ENCODE peak calls at places on chromosome 6, in seven cellular contexts. One of them, this sample, is unnamed.

GRCh38 chr6:136037246-136037884 is 185.9 kb downstream of the PDE7B start:
- DNase-seq in H9: no peak
- DNase-seq in H1: no peak
- DNase-seq in neuronal stem cell: no peak
- DNase-seq in IMR-90: peak; percentile 42
- DNase-seq in mesendoderm: no peak
- DNase-seq in mesenchymal stem cell: no peak
- DNase-seq in this sample: no peak

GRCh38 chr6:87756858-87757257 is 54.8 kb upstream of the AKIRIN2 start:
- DNase-seq in H9: no peak
- DNase-seq in H1: no peak
- DNase-seq in neuronal stem cell: no peak
- DNase-seq in IMR-90: peak; percentile 83
- DNase-seq in mesendoderm: peak; percentile 19
- DNase-seq in mesenchymal stem cell: peak; percentile 46
- DNase-seq in this sample: peak; percentile 46

GRCh38 chr6:125188594-125189203 is 35.1 kb downstream of the TPD52L1 start:
- DNase-seq in H9: no peak
- DNase-seq in H1: no peak
- DNase-seq in neuronal stem cell: no peak
- DNase-seq in IMR-90: no peak
- DNase-seq in mesendoderm: no peak
- DNase-seq in mesenchymal stem cell: no peak
- DNase-seq in this sample: no peak

GRCh38 chr6:80769101-80769500 is 662.6 kb downstream of the BCKDHB start:
- DNase-seq in H9: no peak
- DNase-seq in H1: no peak
- DNase-seq in neuronal stem cell: no peak
- DNase-seq in IMR-90: peak; percentile 90
- DNase-seq in mesendoderm: no peak
- DNase-seq in mesenchymal stem cell: peak; percentile 77
- DNase-seq in this sample: no peak

GRCh38 chr6:165883851-165884640 is 221.0 kb upstream of the PDE10A start:
- DNase-seq in H9: no peak
- DNase-seq in H1: no peak
- DNase-seq in neuronal stem cell: no peak
- DNase-seq in IMR-90: peak; percentile 59
- DNase-seq in mesendoderm: peak; percentile 10
- DNase-seq in mesenchymal stem cell: peak; percentile 73
- DNase-seq in this sample: peak; percentile 35

GRCh38 chr6:29967379-29968010 is 25.2 kb downstream of the HLA-A start:
- DNase-seq in H9: no peak
- DNase-seq in H1: no peak
- DNase-seq in neuronal stem cell: no peak
- DNase-seq in IMR-90: no peak
- DNase-seq in mesendoderm: peak; percentile 29
- DNase-seq in mesenchymal stem cell: peak; percentile 21
- DNase-seq in this sample: no peak

GRCh38 chr6:74100719-74101287 is 404.8 kb downstream of the CD109 start:
- DNase-seq in H9: no peak
- DNase-seq in H1: no peak
- DNase-seq in neuronal stem cell: no peak
- DNase-seq in IMR-90: peak; percentile 36
- DNase-seq in mesendoderm: no peak
- DNase-seq in mesenchymal stem cell: no peak
- DNase-seq in this sample: no peak

GRCh38 chr6:157392927-157393666 is 12.1 kb downstream of the ZDHHC14 start:
- DNase-seq in H9: no peak
- DNase-seq in H1: no peak
- DNase-seq in neuronal stem cell: no peak
- DNase-seq in IMR-90: no peak
- DNase-seq in mesendoderm: peak; percentile 67
- DNase-seq in mesenchymal stem cell: no peak
- DNase-seq in this sample: peak; percentile 15

GRCh38 chr6:72212686-72213085 is 326.3 kb downstream of the RIMS1 start:
- DNase-seq in H9: no peak
- DNase-seq in H1: no peak
- DNase-seq in neuronal stem cell: no peak
- DNase-seq in IMR-90: no peak
- DNase-seq in mesendoderm: no peak
- DNase-seq in mesenchymal stem cell: no peak
- DNase-seq in this sample: no peak

GRCh38 chr6:130143709-130144108 is 79.0 kb downstream of the SAMD3 start:
- DNase-seq in H9: no peak
- DNase-seq in H1: no peak
- DNase-seq in neuronal stem cell: no peak
- DNase-seq in IMR-90: peak; percentile 48
- DNase-seq in mesendoderm: no peak
- DNase-seq in mesenchymal stem cell: peak; percentile 22
- DNase-seq in this sample: no peak

GRCh38 chr6:161261797-161262196 is 12.1 kb downstream of the AGPAT4 start:
- DNase-seq in H9: no peak
- DNase-seq in H1: no peak
- DNase-seq in neuronal stem cell: no peak
- DNase-seq in IMR-90: no peak
- DNase-seq in mesendoderm: no peak
- DNase-seq in mesenchymal stem cell: no peak
- DNase-seq in this sample: no peak

GRCh38 chr6:169843110-169843509 is 91.7 kb downstream of the ERMARD start:
- DNase-seq in H9: peak; percentile 15
- DNase-seq in H1: no peak
- DNase-seq in neuronal stem cell: no peak
- DNase-seq in IMR-90: no peak
- DNase-seq in mesendoderm: no peak
- DNase-seq in mesenchymal stem cell: no peak
- DNase-seq in this sample: no peak

GRCh38 chr6:624979-625378 is 31.9 kb downstream of the HUS1B start:
- DNase-seq in H9: no peak
- DNase-seq in H1: no peak
- DNase-seq in neuronal stem cell: no peak
- DNase-seq in IMR-90: peak; percentile 51
- DNase-seq in mesendoderm: peak; percentile 56
- DNase-seq in mesenchymal stem cell: peak; percentile 68
- DNase-seq in this sample: no peak

GRCh38 chr6:100176951-100177710 is 183.1 kb upstream of the MCHR2 start:
- DNase-seq in H9: no peak
- DNase-seq in H1: no peak
- DNase-seq in neuronal stem cell: no peak
- DNase-seq in IMR-90: no peak
- DNase-seq in mesendoderm: no peak
- DNase-seq in mesenchymal stem cell: no peak
- DNase-seq in this sample: no peak

GRCh38 chr6:2805031-2805430 is 36.6 kb downstream of the SERPINB1 start:
- DNase-seq in H9: no peak
- DNase-seq in H1: no peak
- DNase-seq in neuronal stem cell: no peak
- DNase-seq in IMR-90: no peak
- DNase-seq in mesendoderm: no peak
- DNase-seq in mesenchymal stem cell: no peak
- DNase-seq in this sample: no peak

DNA sequence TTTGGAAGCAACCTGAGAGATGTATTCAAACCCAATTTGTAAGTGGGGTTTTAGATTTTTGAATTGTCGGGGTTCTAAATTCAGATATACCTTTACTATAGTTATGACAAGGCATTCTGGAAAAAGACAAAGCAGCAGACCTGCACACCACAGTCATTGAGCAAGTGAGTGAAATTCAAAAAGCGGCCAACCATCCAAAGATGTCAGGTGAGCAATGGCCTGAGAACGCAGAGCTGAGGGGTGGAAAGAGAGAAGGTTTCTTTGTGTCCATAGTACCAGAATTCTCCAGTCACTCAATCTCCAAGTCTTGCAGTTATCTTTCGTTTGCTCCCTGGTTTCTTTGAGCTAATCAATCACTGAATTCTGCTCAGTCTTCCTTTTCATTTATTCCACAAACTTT is 1.8 kb upstream of the FRK start:
- DNase-seq in H9: no peak
- DNase-seq in H1: no peak
- DNase-seq in neuronal stem cell: no peak
- DNase-seq in IMR-90: no peak
- DNase-seq in mesendoderm: no peak
- DNase-seq in mesenchymal stem cell: no peak
- DNase-seq in this sample: no peak
- H2BK5ac ChIP-seq in H9: no peak overlapping the region
- H2BK5ac ChIP-seq in H1: no peak overlapping the region
- H2BK5ac ChIP-seq in neuronal stem cell: no peak overlapping the region
- H2BK5ac ChIP-seq in IMR-90: no peak overlapping the region
- H2BK5ac ChIP-seq in mesendoderm: no peak overlapping the region
- H2BK5ac ChIP-seq in mesenchymal stem cell: no peak overlapping the region
- H2BK5ac ChIP-seq in this sample: no peak overlapping the region

GRCh38 chr6:42433409-42433808 is 18.3 kb downstream of the TRERF1 start:
- DNase-seq in H9: no peak
- DNase-seq in H1: no peak
- DNase-seq in neuronal stem cell: no peak
- DNase-seq in IMR-90: no peak
- DNase-seq in mesendoderm: no peak
- DNase-seq in mesenchymal stem cell: no peak
- DNase-seq in this sample: no peak
- H4K8ac ChIP-seq in H9: no peak overlapping the region
- H4K8ac ChIP-seq in H1: no peak overlapping the region
- H4K8ac ChIP-seq in neuronal stem cell: no peak overlapping the region
- H4K8ac ChIP-seq in IMR-90: no peak overlapping the region
- H4K8ac ChIP-seq in mesendoderm: no peak overlapping the region
- H4K8ac ChIP-seq in mesenchymal stem cell: no peak overlapping the region
- H4K8ac ChIP-seq in this sample: no peak overlapping the region

GRCh38 chr6:139588734-139589418 is 214.4 kb upstream of the CITED2 start:
- DNase-seq in H9: no peak
- DNase-seq in H1: no peak
- DNase-seq in neuronal stem cell: no peak
- DNase-seq in IMR-90: peak; percentile 94
- DNase-seq in mesendoderm: no peak
- DNase-seq in mesenchymal stem cell: peak; percentile 92
- DNase-seq in this sample: no peak
- H3K4ac ChIP-seq in H9: no peak overlapping the region
- H3K4ac ChIP-seq in H1: no peak overlapping the region
- H3K4ac ChIP-seq in neuronal stem cell: no peak overlapping the region
- H3K4ac ChIP-seq in IMR-90: peak overlapping the region; percentile 83
- H3K4ac ChIP-seq in mesendoderm: no peak overlapping the region
- H3K4ac ChIP-seq in mesenchymal stem cell: no peak overlapping the region
- H3K4ac ChIP-seq in this sample: no peak overlapping the region

DNA sequence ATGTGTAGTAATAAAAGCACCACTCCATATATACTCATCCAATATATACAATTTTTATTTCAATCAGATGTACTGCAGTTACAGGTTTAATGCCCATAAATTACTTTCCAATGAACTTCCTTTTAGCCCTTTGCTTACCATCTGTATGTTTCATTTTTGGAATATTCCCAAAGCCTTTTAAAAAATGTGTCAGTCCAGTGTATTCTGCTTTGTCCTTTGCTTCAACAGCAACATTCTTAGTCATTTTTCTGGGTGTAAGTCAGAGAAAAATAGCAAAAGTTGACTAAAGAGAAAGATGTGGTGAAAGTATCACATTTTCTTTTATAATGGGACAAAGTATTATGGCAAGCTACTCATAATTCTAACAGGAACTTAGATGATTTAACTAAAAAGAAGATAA is 15.2 kb downstream of the DSE start:
- DNase-seq in H9: no peak
- DNase-seq in H1: no peak
- DNase-seq in neuronal stem cell: no peak
- DNase-seq in IMR-90: peak; percentile 33
- DNase-seq in mesendoderm: no peak
- DNase-seq in mesenchymal stem cell: peak; percentile 26
- DNase-seq in this sample: no peak
- H2BK5ac ChIP-seq in H9: no peak overlapping the region
- H2BK5ac ChIP-seq in H1: no peak overlapping the region
- H2BK5ac ChIP-seq in neuronal stem cell: no peak overlapping the region
- H2BK5ac ChIP-seq in IMR-90: peak overlapping the region; percentile 74
- H2BK5ac ChIP-seq in mesendoderm: no peak overlapping the region
- H2BK5ac ChIP-seq in mesenchymal stem cell: no peak overlapping the region
- H2BK5ac ChIP-seq in this sample: no peak overlapping the region

GRCh38 chr6:138722425-138723371 is 50.9 kb upstream of the CCDC28A start:
- DNase-seq in H9: no peak
- DNase-seq in H1: no peak
- DNase-seq in neuronal stem cell: no peak
- DNase-seq in IMR-90: peak; percentile 49
- DNase-seq in mesendoderm: peak; percentile 37
- DNase-seq in mesenchymal stem cell: peak; percentile 91
- DNase-seq in this sample: peak; percentile 1

GRCh38 chr6:138719744-138720143 is 53.8 kb upstream of the CCDC28A start:
- DNase-seq in H9: no peak
- DNase-seq in H1: no peak
- DNase-seq in neuronal stem cell: no peak
- DNase-seq in IMR-90: no peak
- DNase-seq in mesendoderm: no peak
- DNase-seq in mesenchymal stem cell: no peak
- DNase-seq in this sample: no peak

GRCh38 chr6:138716017-138716416 is 57.6 kb upstream of the CCDC28A start:
- DNase-seq in H9: no peak
- DNase-seq in H1: no peak
- DNase-seq in neuronal stem cell: no peak
- DNase-seq in IMR-90: no peak
- DNase-seq in mesendoderm: no peak
- DNase-seq in mesenchymal stem cell: no peak
- DNase-seq in this sample: no peak

GRCh38 chr6:138716971-138717370 is 56.6 kb upstream of the CCDC28A start:
- DNase-seq in H9: no peak
- DNase-seq in H1: no peak
- DNase-seq in neuronal stem cell: no peak
- DNase-seq in IMR-90: no peak
- DNase-seq in mesendoderm: no peak
- DNase-seq in mesenchymal stem cell: no peak
- DNase-seq in this sample: peak; percentile 52

GRCh38 chr6:138719011-138719635 is 54.4 kb upstream of the CCDC28A start:
- DNase-seq in H9: no peak
- DNase-seq in H1: no peak
- DNase-seq in neuronal stem cell: no peak
- DNase-seq in IMR-90: peak; percentile 20
- DNase-seq in mesendoderm: no peak
- DNase-seq in mesenchymal stem cell: peak; percentile 73
- DNase-seq in this sample: no peak
- H4K8ac ChIP-seq in H9: no peak overlapping the region
- H4K8ac ChIP-seq in H1: no peak overlapping the region
- H4K8ac ChIP-seq in neuronal stem cell: no peak overlapping the region
- H4K8ac ChIP-seq in IMR-90: no peak overlapping the region
- H4K8ac ChIP-seq in mesendoderm: no peak overlapping the region
- H4K8ac ChIP-seq in mesenchymal stem cell: no peak overlapping the region
- H4K8ac ChIP-seq in this sample: peak overlapping the region; percentile 54

GRCh38 chr6:32074996-32075532 is 34.1 kb downstream of the TNXB start:
- DNase-seq in H9: no peak
- DNase-seq in H1: no peak
- DNase-seq in neuronal stem cell: no peak
- DNase-seq in IMR-90: peak; percentile 34
- DNase-seq in mesendoderm: no peak
- DNase-seq in mesenchymal stem cell: peak; percentile 45
- DNase-seq in this sample: no peak
- H3K4ac ChIP-seq in H9: no peak overlapping the region
- H3K4ac ChIP-seq in H1: no peak overlapping the region
- H3K4ac ChIP-seq in neuronal stem cell: no peak overlapping the region
- H3K4ac ChIP-seq in IMR-90: no peak overlapping the region
- H3K4ac ChIP-seq in mesendoderm: no peak overlapping the region
- H3K4ac ChIP-seq in mesenchymal stem cell: no peak overlapping the region
- H3K4ac ChIP-seq in this sample: no peak overlapping the region

GRCh38 chr6:105642708-105643107 is 239.8 kb upstream of the PREP start:
- DNase-seq in H9: no peak
- DNase-seq in H1: no peak
- DNase-seq in neuronal stem cell: no peak
- DNase-seq in IMR-90: peak; percentile 33
- DNase-seq in mesendoderm: no peak
- DNase-seq in mesenchymal stem cell: peak; percentile 17
- DNase-seq in this sample: no peak
- H2BK5ac ChIP-seq in H9: no peak overlapping the region
- H2BK5ac ChIP-seq in H1: no peak overlapping the region
- H2BK5ac ChIP-seq in neuronal stem cell: no peak overlapping the region
- H2BK5ac ChIP-seq in IMR-90: no peak overlapping the region
- H2BK5ac ChIP-seq in mesendoderm: no peak overlapping the region
- H2BK5ac ChIP-seq in mesenchymal stem cell: no peak overlapping the region
- H2BK5ac ChIP-seq in this sample: no peak overlapping the region